ENCODE peak calls at places on chromosomes 12 and 14, in five cellular contexts. U, B, D, T and Z are unnamed samples.

GRCh38 chr12:54015210-54015931 is 6.6 kb downstream of the HOXC8 start:
- DNase-seq in T (no peak), B (no peak), D (no peak), U (no peak), Z (no peak)

GRCh38 chr12:67270622-67271021 is 1.5 kb downstream of the CAND1 start:
- DNase-seq in D (no peak), U (no peak), T (no peak), B (no peak), Z (no peak)

GRCh38 chr14:104505085-104506074 is 74.2 kb upstream of the C14orf180 start:
- DNase-seq in B (peak; percentile 47), T (no peak), U (no peak), D (peak; percentile 41), Z (no peak)

GRCh38 chr14:64438181-64438839 is 27.0 kb upstream of the AKAP5 start:
- DNase-seq in U (no peak), T (no peak), D (no peak), B (no peak), Z (no peak)

GRCh38 chr14:103713304-103714062 is 1.8 kb downstream of the XRCC3 start:
- DNase-seq in T (no peak), B (peak; percentile 60), U (no peak), D (no peak), Z (no peak)

GRCh38 chr12:104680070-104680469 is 223.3 kb downstream of the CHST11 start:
- DNase-seq in T (no peak), U (no peak), D (peak; percentile 77), B (no peak), Z (no peak)

GRCh38 chr14:74548881-74549280 is 55.3 kb downstream of the ISCA2 start:
- DNase-seq in B (no peak), D (no peak), U (no peak), T (peak; percentile 76), Z (peak; percentile 37)

GRCh38 chr14:55609681-55610080 is 29.7 kb downstream of the KTN1 start:
- DNase-seq in B (no peak), D (no peak), T (no peak), U (no peak), Z (no peak)

GRCh38 chr12:59113831-59114273 is 193.5 kb upstream of the LRIG3 start:
- DNase-seq in D (peak; percentile 97), T (peak; percentile 50), U (peak; percentile 83), B (peak; percentile 71), Z (peak; percentile 75)

GRCh38 chr14:52060080-52060479 is 8.8 kb downstream of the NID2 start:
- DNase-seq in D (no peak), B (no peak), U (peak; percentile 40), T (no peak), Z (no peak)

GRCh38 chr12:128387811-128388422 is 120.9 kb downstream of the TMEM132C start:
- DNase-seq in T (peak; percentile 33), D (peak; percentile 98), B (peak; percentile 84), U (peak; percentile 67), Z (peak; percentile 48)

GRCh38 chr12:28253175-28253641 is 63.0 kb downstream of the CCDC91 start:
- DNase-seq in D (no peak), U (no peak), B (no peak), T (no peak), Z (no peak)

GRCh38 chr14:101328412-101329149 is 232.7 kb upstream of the DIO3 start:
- DNase-seq in D (no peak), U (peak; percentile 29), B (no peak), T (no peak), Z (no peak)

GRCh38 chr12:109822951-109823411 is 10.2 kb downstream of the TRPV4 start:
- DNase-seq in B (peak; percentile 91), D (peak; percentile 68), T (peak; percentile 42), U (peak; percentile 95), Z (no peak)

GRCh38 chr14:38357557-38357956 is 101.7 kb upstream of the CLEC14A start:
- DNase-seq in U (no peak), B (no peak), T (no peak), D (no peak), Z (no peak)

GRCh38 chr12:47190271-47190750 is 110.6 kb upstream of the AMIGO2 start:
- DNase-seq in D (peak; percentile 68), B (no peak), U (no peak), T (no peak), Z (no peak)

GRCh38 chr12:2959508-2960431 is 573 bp downstream of the TEAD4 start:
- DNase-seq in U (peak; percentile 60), D (peak; percentile 82), T (peak; percentile 48), B (peak; percentile 84), Z (peak; percentile 61)

GRCh38 chr12:10227648-10228047 is 15.0 kb downstream of the GABARAPL1 start:
- DNase-seq in D (no peak), T (no peak), B (no peak), U (no peak), Z (no peak)

GRCh38 chr14:89899917-89900680 is 54.4 kb downstream of the EFCAB11 start:
- DNase-seq in U (no peak), B (no peak), T (no peak), D (no peak), Z (no peak)

GRCh38 chr14:71339650-71340415 is 432.6 kb downstream of the PCNX1 start:
- DNase-seq in B (no peak), U (no peak), T (no peak), D (no peak), Z (no peak)

DNA sequence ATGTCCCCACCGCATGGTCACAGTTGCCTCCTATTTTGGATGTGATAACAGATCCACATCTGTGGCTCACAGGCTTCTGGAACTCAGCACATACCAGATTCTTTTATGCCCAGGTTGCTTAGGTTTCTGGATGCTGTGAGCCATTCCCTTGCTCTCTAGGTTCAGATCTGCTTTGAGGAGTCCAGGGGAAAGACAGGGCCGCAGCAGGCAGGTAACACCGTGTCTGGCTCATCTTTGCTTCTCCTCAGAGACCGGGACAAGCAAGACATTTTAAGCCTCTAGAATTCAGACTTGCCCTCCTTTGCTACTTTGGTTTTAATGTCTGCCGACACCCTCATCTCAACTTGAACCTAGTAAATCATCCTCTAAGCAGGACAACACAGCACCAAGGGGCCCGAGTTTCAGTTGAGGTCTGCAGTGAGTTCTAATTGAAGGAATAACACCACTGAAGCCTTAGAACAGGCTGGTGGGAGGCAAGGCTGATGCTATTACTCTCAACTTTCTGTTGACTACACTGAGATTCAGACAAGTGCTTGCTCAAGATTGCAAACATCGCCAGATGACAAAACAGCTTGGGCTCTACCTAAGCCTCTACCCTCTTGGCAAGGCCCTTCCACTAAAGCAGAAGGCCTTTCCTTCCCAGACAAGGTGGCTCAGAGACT is 55.3 kb downstream of the MDM2 start:
- DNase-seq in U (no peak), T (no peak), B (no peak), D (no peak), Z (no peak)
- H3K4me3 ChIP-seq in U (no peak overlapping the region), T (no peak overlapping the region), B (no peak overlapping the region), D (no peak overlapping the region), Z (no peak overlapping the region)

GRCh38 chr14:23568600-23569310 is 1.2 kb upstream of the AP1G2 start:
- DNase-seq in U (no peak), T (no peak), D (peak; percentile 85), B (no peak), Z (no peak)

GRCh38 chr14:23566112-23566781 is 1.3 kb downstream of the AP1G2 start:
- DNase-seq in U (no peak), T (no peak), B (no peak), D (no peak), Z (no peak)

GRCh38 chr14:23568021-23568599 is 519 bp upstream of the AP1G2 start:
- DNase-seq in B (no peak), T (no peak), U (no peak), D (no peak), Z (no peak)

GRCh38 chr14:23566782-23567185 is 807 bp downstream of the AP1G2 start:
- DNase-seq in U (peak; percentile 86), B (peak; percentile 91), T (no peak), D (no peak), Z (no peak)

DNA sequence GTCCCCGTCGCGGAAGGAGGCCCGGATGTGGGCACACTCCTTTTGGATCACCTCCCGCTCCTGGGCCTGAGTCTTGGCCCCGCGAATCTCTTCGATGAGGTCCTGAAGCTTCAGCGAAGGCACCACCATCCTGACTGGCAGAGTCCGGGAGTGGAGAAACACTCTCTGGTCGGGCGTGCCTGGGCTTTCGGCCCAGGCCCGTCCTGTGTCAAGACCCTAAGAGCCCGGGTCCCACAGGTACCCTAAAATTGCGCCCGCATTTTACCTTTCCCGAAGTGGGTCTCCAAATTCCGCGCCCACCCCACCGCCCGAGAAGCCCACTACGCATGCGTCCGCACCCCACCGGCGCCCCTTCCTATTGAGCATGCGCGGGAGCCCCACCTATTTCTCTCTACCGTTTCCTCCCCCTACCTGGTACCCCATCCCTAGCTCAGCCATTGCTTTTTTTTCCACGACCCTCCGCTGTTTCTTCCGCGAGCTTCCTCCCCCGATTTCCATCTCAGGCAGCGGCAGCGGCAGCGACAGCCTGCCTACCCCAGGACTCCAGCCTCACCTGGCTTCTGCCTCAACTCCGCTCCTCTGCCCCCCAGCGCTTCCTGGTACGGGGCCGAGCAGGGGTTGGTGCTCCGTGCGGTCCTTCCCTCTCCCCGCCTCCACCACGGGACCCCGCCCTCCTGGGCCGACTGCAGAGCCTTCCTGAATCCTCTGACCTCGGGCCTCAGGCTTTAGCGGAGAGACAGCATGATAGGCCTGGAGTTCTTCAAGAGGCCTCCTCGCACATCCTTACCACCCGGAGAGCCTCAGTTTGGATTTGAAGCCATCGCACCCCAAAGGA is at the start of gene AP1G2:
- DNase-seq in U (peak; percentile 92), B (peak; percentile 95), T (peak; percentile 85), D (peak; percentile 96), Z (peak; percentile 95)
- TF ChIP-seq CTCF in U (no peak), B (no peak), T (no peak), D (no peak), Z (no peak)

GRCh38 chr12:29739279-29739991 is 44.3 kb downstream of the TMTC1 start:
- DNase-seq in B (no peak), U (no peak), T (no peak), D (no peak), Z (no peak)
- H3K4me1 ChIP-seq in B (no peaks in the 10 kb centered on the region), U (no peaks in the 10 kb centered on the region), T (peaks cover 4% of the 10 kb centered on the region), D (no peaks in the 10 kb centered on the region), Z (no peaks in the 10 kb centered on the region)

DNA sequence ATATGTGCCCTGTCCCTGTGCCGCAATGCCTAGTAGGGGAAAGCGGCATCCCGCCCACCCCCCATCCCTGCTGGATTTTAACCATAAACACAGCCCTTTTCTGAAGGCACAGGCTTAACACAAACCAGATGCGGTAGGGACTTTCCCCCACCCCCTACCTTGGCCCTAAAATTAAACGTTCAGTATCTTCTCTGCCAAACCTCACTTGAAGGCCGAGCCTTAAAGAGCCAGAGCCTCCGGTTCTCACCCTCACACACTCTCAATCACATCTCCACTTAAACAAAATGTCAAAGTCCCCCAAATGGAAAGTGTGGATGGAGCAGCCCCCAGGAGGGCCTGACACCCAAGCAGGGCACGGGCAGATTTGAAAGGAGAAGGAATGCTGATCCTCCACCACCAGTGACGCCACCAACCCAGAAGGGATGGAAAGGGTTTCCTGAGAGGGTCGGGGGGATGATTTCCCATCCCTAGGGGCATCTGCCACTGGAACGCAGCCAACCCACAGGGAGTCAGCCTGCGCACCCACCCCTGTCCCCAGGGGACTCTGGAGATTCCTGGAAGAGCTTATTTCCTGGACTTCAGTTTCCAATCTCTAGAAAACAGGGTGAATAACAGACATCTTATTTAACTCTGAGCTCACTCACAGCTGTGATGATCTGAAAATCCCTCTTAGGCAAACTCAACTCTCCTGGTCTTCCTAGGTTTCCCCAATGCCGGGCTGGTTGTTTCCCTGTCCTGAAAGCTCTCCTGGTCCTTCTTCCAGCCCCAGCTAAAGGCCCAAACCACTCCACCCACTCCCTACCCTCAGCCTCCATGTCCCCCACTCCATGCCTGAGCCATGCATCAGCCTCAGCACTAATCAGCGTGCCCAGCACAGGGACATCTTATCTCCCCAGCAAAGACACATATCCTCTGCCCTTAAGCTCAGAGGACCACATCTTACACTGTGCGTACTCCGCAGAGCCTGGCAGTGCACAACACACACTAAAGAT is 26.3 kb downstream of the ACTN1 start:
- DNase-seq in U (no peak), B (no peak), D (no peak), T (no peak), Z (no peak)
- H3K4me3 ChIP-seq in U (no peak overlapping the region), B (no peak overlapping the region), D (no peak overlapping the region), T (no peak overlapping the region), Z (no peak overlapping the region)